ENCODE peak calls at places on chromosomes 12 and 14, in four cellular contexts. H is mesenchymal stem cell, F is IMR-90, N is neuronal stem cell. K is an unnamed sample.

GRCh38 chr14:24408764-24409163 is 10.0 kb downstream of the NYNRIN start:
- DNase-seq in H (no peak), F (no peak), N (no peak), K (no peak)

GRCh38 chr14:49897965-49898364 is 5.1 kb downstream of the ARF6 start:
- DNase-seq in H (no peak), F (no peak), N (no peak), K (peak)

GRCh38 chr12:110640275-110641025 is 26.5 kb downstream of the TCTN1 start:
- DNase-seq in H (no peak), F (no peak), N (no peak), K (no peak)

GRCh38 chr14:82366803-82367202 is 833.1 kb upstream of the SEL1L start:
- DNase-seq in H (no peak), F (no peak), N (no peak), K (peak)

GRCh38 chr12:104698871-104699270 is 242.1 kb downstream of the CHST11 start:
- DNase-seq in H (no peak), F (peak), N (no peak), K (no peak)

GRCh38 chr12:102726686-102727085 is 190.4 kb downstream of the PAH start:
- DNase-seq in H (no peak), F (no peak), N (no peak), K (no peak)

GRCh38 chr14:55074662-55075061 is 23.2 kb downstream of the MAPK1IP1L start:
- DNase-seq in H (peak), F (peak), N (no peak), K (peak)

GRCh38 chr12:108773798-108774788 is 42.8 kb upstream of the CORO1C start:
- DNase-seq in H (peak), F (peak), N (no peak), K (peak)

GRCh38 chr12:110199360-110200123 is 75.4 kb downstream of the IFT81 start:
- DNase-seq in H (peak), F (peak), N (no peak), K (peak)

GRCh38 chr12:121628037-121628436 is 1.7 kb downstream of the ORAI1 start:
- DNase-seq in H (peak), F (no peak), N (no peak), K (peak)

GRCh38 chr14:36019126-36019525 is 157.4 kb downstream of the PTCSC3 start:
- DNase-seq in H (no peak), F (no peak), N (no peak), K (no peak)

GRCh38 chr14:67446371-67447032 is 34.5 kb upstream of the PLEK2 start:
- DNase-seq in H (no peak), F (no peak), N (no peak), K (no peak)

GRCh38 chr14:63214417-63215196 is 10.4 kb downstream of the RHOJ start:
- DNase-seq in H (no peak), F (no peak), N (no peak), K (no peak)

GRCh38 chr12:123741937-123742572 is 20.0 kb upstream of the DNAH10 start:
- DNase-seq in H (no peak), F (no peak), N (no peak), K (no peak)

GRCh38 chr14:21454843-21455550 is 926 bp downstream of the CHD8 start:
- DNase-seq in H (peak), F (peak), N (no peak), K (peak)

GRCh38 chr12:1605129-1606020 is 11.0 kb upstream of the FBXL14 start:
- DNase-seq in H (peak), F (peak), N (peak), K (peak)

GRCh38 chr12:128772249-128772648 is 51.5 kb downstream of the SLC15A4 start:
- DNase-seq in H (no peak), F (no peak), N (no peak), K (no peak)

GRCh38 chr12:105986779-105987686 is 151.7 kb downstream of the NUAK1 start:
- DNase-seq in H (peak), F (peak), N (no peak), K (peak)

GRCh38 chr14:52328286-52328685 is 14.2 kb downstream of the PTGER2 start:
- DNase-seq in H (peak), F (peak), N (no peak), K (no peak)

GRCh38 chr12:59079472-59079871 is 159.2 kb upstream of the LRIG3 start:
- DNase-seq in H (no peak), F (no peak), N (no peak), K (no peak)

GRCh38 chr14:62988967-62989366 is 56.3 kb downstream of the KCNH5 start:
- DNase-seq in H (no peak), F (peak), N (no peak), K (no peak)

GRCh38 chr12:106227641-106228319 is 20.0 kb downstream of the CKAP4 start:
- DNase-seq in H (peak), F (no peak), N (no peak), K (no peak)

GRCh38 chr12:96398422-96399080 is 1.7 kb downstream of the CDK17 start:
- DNase-seq in H (peak), F (peak), N (no peak), K (peak)

GRCh38 chr12:124743479-124744272 is 120.0 kb downstream of the SCARB1 start:
- DNase-seq in H (peak), F (no peak), N (no peak), K (no peak)

GRCh38 chr14:74959596-74960180 is 4.3 kb upstream of the PGF start:
- DNase-seq in H (no peak), F (no peak), N (no peak), K (no peak)

GRCh38 chr14:50095895-50096294 is 20.5 kb downstream of the VCPKMT start:
- DNase-seq in H (no peak), F (no peak), N (no peak), K (no peak)

GRCh38 chr14:95185452-95186392 is 28.4 kb upstream of the DICER1 start:
- DNase-seq in H (peak), F (peak), N (no peak), K (no peak)

GRCh38 chr14:81162941-81163340 is 57.8 kb downstream of the GTF2A1 start:
- DNase-seq in H (no peak), F (peak), N (no peak), K (peak)

GRCh38 chr12:98399532-98399931 is 115.9 kb upstream of the TMPO start:
- DNase-seq in H (peak), F (peak), N (no peak), K (peak)

GRCh38 chr12:127655691-127656090 is 611.3 kb upstream of the TMEM132C start:
- DNase-seq in H (peak), F (peak), N (no peak), K (no peak)

GRCh38 chr12:20457582-20457981 is 89.2 kb downstream of the PDE3A start:
- DNase-seq in H (no peak), F (no peak), N (no peak), K (no peak)

GRCh38 chr12:47020211-47020821 is 59.1 kb upstream of the PCED1B start:
- DNase-seq in H (no peak), F (no peak), N (no peak), K (no peak)

GRCh38 chr14:100333867-100334266 is 10.7 kb downstream of the SLC25A47 start:
- DNase-seq in H (no peak), F (no peak), N (no peak), K (no peak)

GRCh38 chr14:34034447-34035176 is 83.7 kb upstream of the EGLN3 start:
- DNase-seq in H (no peak), F (no peak), N (no peak), K (no peak)

GRCh38 chr14:103260629-103261124 is 73.4 kb upstream of the EIF5 start:
- DNase-seq in H (peak), F (peak), N (no peak), K (no peak)
- H3K4me3 ChIP-seq in H (no peak), F (peak), N (no peak), K (no peak)

DNA sequence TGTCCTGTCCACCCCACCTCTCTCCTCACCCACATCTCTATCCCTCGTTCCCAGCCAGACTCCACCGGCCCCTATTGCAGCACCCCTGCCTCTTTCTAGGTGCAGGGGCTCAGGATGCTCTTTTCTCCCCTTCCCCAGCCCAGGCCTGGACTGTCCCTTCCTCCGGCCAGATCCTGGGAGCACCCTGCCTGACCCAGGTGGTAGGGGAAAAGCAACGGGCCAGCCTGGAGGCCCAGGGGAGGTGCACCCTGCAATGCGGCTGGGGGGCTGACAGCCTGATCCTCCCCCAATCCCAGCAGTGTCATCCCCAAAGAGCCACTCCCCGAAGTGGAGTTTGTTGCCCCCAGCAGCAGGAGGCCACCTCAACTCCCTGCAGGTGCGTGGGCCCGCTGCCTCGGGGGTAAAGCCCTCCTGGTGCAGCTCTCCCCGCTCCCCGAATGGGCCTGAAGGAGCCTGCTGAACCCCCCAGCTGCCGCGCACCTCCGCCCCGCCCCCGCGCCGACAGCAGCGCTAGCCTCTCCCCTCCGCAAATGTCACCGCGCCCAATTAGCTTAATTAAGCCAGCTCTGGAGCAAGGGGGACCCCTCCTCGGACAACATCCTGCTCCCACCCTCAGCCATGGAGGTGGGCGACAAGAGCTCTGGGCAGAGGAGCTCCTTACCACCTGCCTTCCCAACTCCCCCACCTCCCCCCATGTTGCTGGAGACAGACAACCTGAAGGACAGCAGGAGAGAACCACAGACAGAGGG is 4.7 kb downstream of the NXPH4 start:
- DNase-seq in H (no peak), F (no peak), N (no peak), K (no peak)
- H3K4me2 ChIP-seq in H (no peak), F (no peak), N (no peak), K (no peak)

DNA sequence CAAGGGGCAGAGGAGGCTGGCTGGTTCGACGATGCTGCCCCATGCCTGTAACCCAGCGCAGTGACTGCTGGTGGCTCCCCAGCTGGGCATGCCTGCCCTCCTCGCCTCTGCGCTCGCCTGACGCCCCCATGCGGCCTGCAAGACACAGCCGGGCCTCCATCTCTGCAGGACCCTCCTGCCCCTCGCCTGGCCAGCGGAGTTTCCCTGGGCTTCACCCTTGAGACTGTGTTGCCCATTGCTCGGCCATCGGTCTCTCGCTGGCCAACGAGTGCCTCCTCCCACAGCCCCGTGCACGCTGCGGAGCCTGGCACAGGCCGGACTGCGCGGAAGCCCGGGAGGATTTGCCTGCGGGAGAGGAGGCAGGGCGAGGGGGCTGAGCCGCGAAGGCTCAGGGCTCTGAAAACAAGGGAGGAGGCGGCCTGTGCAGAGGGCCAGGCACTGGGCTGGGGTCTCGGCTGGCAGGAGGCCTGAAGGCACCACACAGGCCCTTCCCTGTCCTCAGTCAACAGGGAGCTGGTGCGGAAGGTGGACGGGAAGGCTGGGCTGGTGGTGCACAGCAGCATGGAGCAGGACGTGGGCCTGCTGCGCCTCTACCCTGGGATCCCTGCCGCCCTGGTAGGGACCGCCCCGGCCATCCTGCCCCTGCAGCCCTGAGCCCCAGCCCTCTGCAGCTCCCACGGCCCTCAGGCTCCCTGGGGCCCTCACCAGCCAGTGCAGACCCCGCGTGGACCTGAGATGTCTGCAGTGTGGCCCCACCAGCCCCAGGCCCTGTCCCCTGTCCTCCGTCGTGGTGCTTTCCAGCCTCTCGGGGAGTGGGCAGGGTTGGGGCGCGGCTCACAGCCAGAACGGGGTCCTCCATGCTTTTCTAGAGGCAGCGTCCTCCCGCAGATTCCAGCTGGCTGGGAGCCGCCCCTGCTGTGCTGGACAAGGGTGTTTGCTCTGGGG is 17.8 kb downstream of the ASPG start:
- DNase-seq in H (no peak), F (no peak), N (no peak), K (no peak)
- H2BK15ac ChIP-seq in H (no peak), F (no peak), N (peak), K (no peak)

GRCh38 chr12:52873513-52873831 is 24.7 kb upstream of the KRT78 start:
- DNase-seq in H (no peak), F (no peak), N (no peak), K (no peak)
- H3K4me3 ChIP-seq in H (no peak), F (no peak), N (no peak), K (no peak)

DNA sequence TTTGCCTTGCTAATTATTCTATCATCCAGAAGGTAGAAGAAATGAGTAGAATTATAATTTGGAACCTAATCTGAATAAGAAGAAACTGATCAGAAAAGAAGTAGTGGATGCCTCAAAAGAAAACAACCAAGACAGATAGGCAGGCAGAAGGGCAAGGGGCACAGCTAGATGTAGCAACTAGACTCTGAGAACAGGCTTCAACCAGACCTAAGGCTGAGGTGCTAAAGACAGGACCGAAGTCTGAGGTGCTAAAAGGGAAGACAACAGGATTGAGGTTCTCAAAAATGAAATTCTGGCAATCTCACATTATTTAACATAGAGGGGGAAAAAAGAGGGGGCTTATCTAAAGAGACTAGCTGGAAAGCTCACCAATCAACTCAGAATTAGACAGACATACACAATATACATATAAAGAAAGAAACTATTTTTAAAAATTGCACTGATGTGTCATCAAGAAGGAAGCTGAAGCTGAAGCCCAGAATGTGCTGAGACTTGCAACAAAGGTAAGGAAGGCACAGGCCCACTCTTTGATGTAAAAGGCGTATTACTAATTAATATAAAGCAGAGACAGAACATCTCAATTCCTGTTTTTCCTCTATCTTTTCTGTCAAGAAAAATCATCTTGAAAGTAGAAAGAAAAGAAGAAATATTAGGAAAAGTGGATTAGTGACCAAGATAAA is 43.8 kb upstream of the CSRNP2 start:
- DNase-seq in H (no peak), F (peak), N (no peak), K (peak)
- H3K4me2 ChIP-seq in H (no peak), F (no peak), N (no peak), K (no peak)

GRCh38 chr14:56878766-56879165 is 68.5 kb upstream of the OTX2 start:
- DNase-seq in H (no peak), F (no peak), N (no peak), K (no peak)
- H2BK15ac ChIP-seq in H (no peak), F (no peak), N (no peak), K (no peak)

GRCh38 chr14:102902086-102902485 is 20.4 kb upstream of the AMN start:
- DNase-seq in H (no peak), F (no peak), N (no peak), K (no peak)

GRCh38 chr14:102901633-102902032 is 20.8 kb upstream of the AMN start:
- DNase-seq in H (no peak), F (no peak), N (no peak), K (no peak)

GRCh38 chr14:102902523-102903247 is 19.8 kb upstream of the AMN start:
- DNase-seq in H (no peak), F (no peak), N (no peak), K (no peak)

GRCh38 chr14:102899516-102899900 is 23.0 kb upstream of the AMN start:
- DNase-seq in H (no peak), F (no peak), N (no peak), K (no peak)

GRCh38 chr14:102900631-102901571 is 21.6 kb upstream of the AMN start:
- DNase-seq in H (no peak), F (no peak), N (no peak), K (no peak)
- H3K4me3 ChIP-seq in H (no peak), F (no peak), N (no peak), K (no peak)

GRCh38 chr12:78878866-78879265 is 14.3 kb downstream of the SYT1 start:
- DNase-seq in H (no peak), F (no peak), N (no peak), K (no peak)
- H3K4me2 ChIP-seq in H (no peak), F (no peak), N (no peak), K (no peak)

GRCh38 chr12:113642216-113642615 is 170.5 kb upstream of the LHX5 start:
- DNase-seq in H (no peak), F (no peak), N (no peak), K (no peak)

GRCh38 chr12:113642672-113643071 is 171.0 kb upstream of the LHX5 start:
- DNase-seq in H (no peak), F (no peak), N (no peak), K (no peak)

GRCh38 chr12:113641426-113641825 is 169.8 kb upstream of the LHX5 start:
- DNase-seq in H (no peak), F (no peak), N (no peak), K (no peak)

GRCh38 chr12:113640837-113641236 is 169.2 kb upstream of the LHX5 start:
- DNase-seq in H (no peak), F (no peak), N (no peak), K (no peak)

DNA sequence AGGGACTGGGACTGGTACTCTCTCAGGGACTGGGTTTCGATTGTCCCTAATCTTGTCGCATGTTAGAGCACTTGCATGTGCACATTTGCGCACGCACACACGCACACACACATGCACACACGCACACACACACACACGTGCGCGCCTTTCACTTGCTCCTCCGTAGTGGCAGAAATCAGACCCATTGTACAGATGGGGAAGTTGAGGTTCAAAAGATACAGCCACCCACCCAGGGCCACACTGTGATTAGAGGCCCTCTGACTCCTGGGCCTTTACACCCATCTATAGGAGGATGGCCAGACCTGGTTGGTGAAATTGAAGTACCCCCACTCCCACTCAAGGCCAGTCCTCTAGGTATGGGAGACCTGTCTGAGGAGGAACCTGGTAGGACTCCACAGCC is 167.8 kb upstream of the LHX5 start:
- DNase-seq in H (no peak), F (no peak), N (no peak), K (no peak)
- H2BK15ac ChIP-seq in H (no peak), F (no peak), N (no peak), K (no peak)